ENCODE peak calls at places on chromosomes 4 and X, in five cellular contexts. N is HCT116, U is GM12878, B is SK-N-SH, E is K562. K is an unnamed sample.

GRCh38 chr4:55553442-55553841 is 6.7 kb upstream of the CLOCK start:
- DNase-seq in N (no peak), U (no peak), B (no peak), E (no peak), K (peak)

GRCh38 chrX:19389217-19389616 is 45.5 kb downstream of the PDHA1 start:
- DNase-seq in N (no peak), U (no peak), B (no peak), E (no peak), K (no peak)

GRCh38 chr4:163048447-163048846 is 118.2 kb downstream of the NAF1 start:
- DNase-seq in N (peak), U (no peak), B (peak), E (peak), K (peak)

GRCh38 chr4:152073738-152074137 is 312.9 kb upstream of the GATB start:
- DNase-seq in N (no peak), U (no peak), B (no peak), E (no peak), K (no peak)

GRCh38 chr4:106659386-106659785 is 290.8 kb upstream of the GIMD1 start:
- DNase-seq in N (no peak), U (no peak), B (no peak), E (no peak), K (no peak)

GRCh38 chr4:150656882-150657281 is 74.9 kb downstream of the MAB21L2 start:
- DNase-seq in N (no peak), U (no peak), B (no peak), E (no peak), K (no peak)

GRCh38 chr4:89290727-89291126 is 16.9 kb downstream of the GPRIN3 start:
- DNase-seq in N (no peak), U (no peak), B (no peak), E (no peak), K (no peak)

GRCh38 chrX:136975642-136976518 is 57.9 kb downstream of the GPR101 start:
- DNase-seq in N (no peak), U (no peak), B (no peak), E (no peak), K (peak)

GRCh38 chrX:16096131-16096530 is 27.2 kb upstream of the GRPR start:
- DNase-seq in N (no peak), U (no peak), B (no peak), E (no peak), K (no peak)

GRCh38 chr4:98746530-98746929 is 88.1 kb upstream of the TSPAN5 start:
- DNase-seq in N (no peak), U (no peak), B (no peak), E (no peak), K (no peak)

GRCh38 chr4:72302981-72303704 is 265.9 kb downstream of the ADAMTS3 start:
- DNase-seq in N (peak), U (no peak), B (peak), E (peak), K (peak)

GRCh38 chr4:48778431-48779094 is 1.5 kb downstream of the FRYL start:
- DNase-seq in N (no peak), U (no peak), B (peak), E (peak), K (peak)

GRCh38 chrX:10174051-10174450 is 17.3 kb downstream of the CLCN4 start:
- DNase-seq in N (no peak), U (no peak), B (no peak), E (no peak), K (no peak)

GRCh38 chrX:10176121-10177003 is 19.6 kb downstream of the CLCN4 start:
- DNase-seq in N (no peak), U (no peak), B (no peak), E (no peak), K (no peak)

GRCh38 chrX:10173331-10173900 is 16.6 kb downstream of the CLCN4 start:
- DNase-seq in N (no peak), U (no peak), B (no peak), E (peak), K (no peak)

GRCh38 chrX:10175317-10175871 is 18.6 kb downstream of the CLCN4 start:
- DNase-seq in N (no peak), U (no peak), B (no peak), E (peak), K (no peak)

DNA sequence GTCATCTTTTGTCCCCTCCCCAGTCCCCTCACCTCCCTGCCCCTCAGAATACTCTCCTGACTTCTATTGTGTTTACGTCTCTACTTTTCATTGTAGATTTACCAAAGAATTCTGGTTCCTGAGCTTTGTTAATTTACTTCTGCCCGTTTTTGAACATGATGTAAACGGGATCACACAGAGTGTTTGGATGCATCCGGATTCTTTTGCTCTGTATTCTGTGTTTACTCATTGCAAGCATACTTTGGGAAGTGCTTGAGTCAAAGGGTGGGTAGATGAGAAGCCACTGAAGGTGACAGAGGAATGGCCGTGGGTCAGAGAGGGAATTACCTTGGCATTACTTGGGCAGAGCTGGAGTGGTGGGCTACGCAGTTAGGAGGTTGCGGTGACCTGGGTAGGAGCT is 18.0 kb downstream of the CLCN4 start:
- DNase-seq in N (no peak), U (no peak), B (no peak), E (no peak), K (no peak)
- TF ChIP-seq ZBTB33 in N (no peak), U (no peak), B (no peak), E (no peak), K (no peak)

GRCh38 chr4:30802622-30803323 is 82.6 kb downstream of the PCDH7 start:
- DNase-seq in N (peak), U (no peak), B (no peak), E (no peak), K (no peak)
- TF ChIP-seq ZBTB33 in N (peak), U (no peak), B (no peak), E (no peak), K (no peak)

GRCh38 chr4:18390655-18391369 is 369.3 kb upstream of the LCORL start:
- DNase-seq in N (peak), U (no peak), B (no peak), E (no peak), K (no peak)
- TF ChIP-seq ZBTB33 in N (no peak), U (no peak), B (no peak), E (no peak), K (no peak)

GRCh38 chr4:64857198-64857597 is 447.9 kb upstream of the TECRL start:
- DNase-seq in N (no peak), U (no peak), B (no peak), E (no peak), K (no peak)
- TF ChIP-seq ZBTB33 in N (no peak), U (no peak), B (no peak), E (no peak), K (no peak)

DNA sequence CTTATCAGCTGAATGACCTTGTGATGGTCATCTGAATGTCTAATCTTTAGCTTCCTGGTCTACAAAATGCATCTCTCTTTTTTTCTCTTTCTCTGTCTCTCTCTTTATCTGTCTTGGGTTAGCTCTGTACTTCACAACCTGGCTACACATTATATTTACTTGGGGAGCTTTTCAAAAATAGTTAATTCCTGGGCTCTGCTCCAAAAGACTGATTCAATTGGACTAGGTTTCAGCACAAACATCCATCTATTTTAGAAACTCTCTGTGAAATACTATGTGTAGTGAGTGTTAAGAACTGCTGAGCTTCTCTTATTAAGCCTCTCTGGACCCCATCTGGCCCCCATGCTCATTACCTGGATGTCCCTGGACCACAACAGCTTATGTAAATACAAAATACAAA is 14.6 kb upstream of the BOD1L1 start:
- DNase-seq in N (no peak), U (no peak), B (no peak), E (no peak), K (no peak)
- TF ChIP-seq ZBTB33 in N (no peak), U (no peak), B (no peak), E (no peak), K (no peak)

GRCh38 chr4:140661550-140661949 is 92.8 kb upstream of the UCP1 start:
- DNase-seq in N (no peak), U (no peak), B (no peak), E (no peak), K (peak)
- TF ChIP-seq ZBTB33 in N (no peak), U (no peak), B (no peak), E (no peak), K (no peak)

GRCh38 chr4:169663894-169664293 is 43.5 kb downstream of the CLCN3 start:
- DNase-seq in N (no peak), U (no peak), B (no peak), E (no peak), K (peak)

GRCh38 chr4:169662226-169662625 is 41.8 kb downstream of the CLCN3 start:
- DNase-seq in N (no peak), U (no peak), B (no peak), E (no peak), K (no peak)

GRCh38 chr4:169664615-169665014 is 44.2 kb downstream of the CLCN3 start:
- DNase-seq in N (no peak), U (no peak), B (peak), E (no peak), K (no peak)

GRCh38 chr4:169663402-169663801 is 43.0 kb downstream of the CLCN3 start:
- DNase-seq in N (no peak), U (no peak), B (no peak), E (no peak), K (no peak)

GRCh38 chr4:169665039-169665732 is 44.8 kb downstream of the CLCN3 start:
- DNase-seq in N (no peak), U (no peak), B (no peak), E (peak), K (no peak)
- TF ChIP-seq ZBTB33 in N (no peak), U (no peak), B (no peak), E (no peak), K (no peak)

K was measured in HepG2.